ENCODE peak calls at places on chromosomes 2 and 18, in nine cellular contexts. A is IMR-90; X is adrenal gland; B is H7; C is H9; P is ovary; V is activated CD8-positive, alpha-beta memory T cell treated with anti-CD3 and anti-CD28 coated beads for 24 hours; K is kidney tubule cell; T is stimulated activated CD8-positive, alpha-beta memory T cell treated with anti-CD3 and anti-CD28 coated beads, Interleukin-7, amount 100 ng/mL, for 48 hours. L is an unnamed sample.

GRCh38 chr2:156841321-156841720 is 405.1 kb downstream of the GPD2 start:
- DNase-seq in A (peak; percentile 8), X (no peak), B (no peak), C (no peak), P (no peak), V (no peak), K (no peak), T (no peak), L (no peak)

GRCh38 chr18:48735070-48735676 is 196.3 kb downstream of the CTIF start:
- DNase-seq in A (peak; percentile 44), X (no peak), B (peak; percentile 80), C (peak; percentile 67), P (no peak), V (no peak), K (peak; percentile 39), T (no peak), L (peak; percentile 51)

GRCh38 chr2:119947535-119947934 is 65.3 kb upstream of the EPB41L5 start:
- DNase-seq in A (no peak), X (no peak), B (no peak), C (no peak), P (no peak), V (no peak), K (no peak), T (no peak), L (no peak)

GRCh38 chr2:2828774-2829368 is 497.8 kb upstream of the MYT1L start:
- DNase-seq in A (no peak), X (no peak), B (no peak), C (peak; percentile 25), P (no peak), V (peak; percentile 21), K (no peak), T (no peak), L (no peak)

GRCh38 chr2:95204396-95204795 is 2.9 kb upstream of the ZNF892 start:
- DNase-seq in A (no peak), X (no peak), B (no peak), C (no peak), P (no peak), V (no peak), K (peak; percentile 77), T (no peak), L (no peak)

GRCh38 chr2:211035548-211036185 is 479.3 kb downstream of the CPS1 start:
- DNase-seq in A (peak; percentile 4), X (peak; percentile 36), B (peak; percentile 0), C (no peak), P (no peak), V (no peak), K (peak; percentile 33), T (no peak), L (peak; percentile 49)

GRCh38 chr2:5673148-5673860 is 18.9 kb upstream of the SOX11 start:
- DNase-seq in A (no peak), X (no peak), B (peak; percentile 82), C (peak; percentile 58), P (no peak), V (no peak), K (no peak), T (no peak), L (no peak)

GRCh38 chr2:160075171-160075570 is 12.8 kb upstream of the PLA2R1 start:
- DNase-seq in A (peak; percentile 33), X (no peak), B (no peak), C (no peak), P (no peak), V (no peak), K (no peak), T (no peak), L (peak; percentile 91)

GRCh38 chr2:224347181-224348051 is 54.5 kb downstream of the FAM124B start:
- DNase-seq in A (no peak), X (no peak), B (no peak), C (no peak), P (no peak), V (no peak), K (peak; percentile 8), T (no peak), L (no peak)

GRCh38 chr2:237581751-237582746 is 8.5 kb downstream of the RAB17 start:
- DNase-seq in A (peak; percentile 71), X (peak; percentile 77), B (peak; percentile 75), C (no peak), P (peak; percentile 86), V (peak; percentile 72), K (peak; percentile 72), T (peak; percentile 16), L (peak; percentile 52)

GRCh38 chr2:120175000-120175581 is 48.1 kb downstream of the TMEM185B start:
- DNase-seq in A (peak; percentile 79), X (peak; percentile 52), B (peak; percentile 73), C (no peak), P (no peak), V (no peak), K (peak; percentile 56), T (no peak), L (peak; percentile 73)

GRCh38 chr18:76416935-76417334 is 78.1 kb downstream of the ZNF516 start:
- DNase-seq in A (peak; percentile 61), X (peak; percentile 78), B (no peak), C (no peak), P (peak; percentile 76), V (no peak), K (no peak), T (no peak), L (no peak)

GRCh38 chr2:217826505-217826904 is 176.3 kb downstream of the TNS1 start:
- DNase-seq in A (no peak), X (no peak), B (peak; percentile 75), C (no peak), P (no peak), V (no peak), K (no peak), T (no peak), L (peak; percentile 18)

GRCh38 chr2:223692227-223692947 is 90.2 kb upstream of the SCG2 start:
- DNase-seq in A (peak; percentile 67), X (peak; percentile 56), B (peak; percentile 36), C (peak; percentile 46), P (peak; percentile 41), V (no peak), K (peak; percentile 59), T (no peak), L (peak; percentile 61)

L was measured in epithelial cell of esophagus.